ENCODE peak calls at places on chromosomes 12 and 14, in ten cellular contexts. One of them, this sample, is unnamed.

GRCh38 chr12:98714426-98714825 is 69.3 kb downstream of the APAF1 start:
- DNase-seq in astrocyte: no peak
- DNase-seq in stimulated activated CD4-positive, alpha-beta T cell treated with anti-CD3 and anti-CD28 coated beads, Interleukin-12 subunit alpha, Interleukin-12 subunit beta, amount 100 ng/mL, for 48 hours: no peak
- DNase-seq in progenitor cell of endocrine pancreas: no peak
- DNase-seq in NCI-H1092: no peak
- DNase-seq in ACHN: no peak
- DNase-seq in IMR-90: no peak
- DNase-seq in GM23248: no peak
- DNase-seq in activated CD4-positive, alpha-beta T cell treated with anti-CD3 and anti-CD28 coated beads, Interleukin-2, amount 50 U/mL, for 4 hours: no peak
- DNase-seq in esophagus squamous epithelium: no peak
- DNase-seq in this sample: no peak

GRCh38 chr14:103729496-103730448 is 14.2 kb downstream of the ZFYVE21 start:
- DNase-seq in progenitor cell of endocrine pancreas: no peak
- DNase-seq in ACHN: no peak
- DNase-seq in esophagus squamous epithelium: no peak
- DNase-seq in GM23248: no peak
- DNase-seq in NCI-H1092: no peak
- DNase-seq in IMR-90: no peak
- DNase-seq in activated CD4-positive, alpha-beta T cell treated with anti-CD3 and anti-CD28 coated beads, Interleukin-2, amount 50 U/mL, for 4 hours: no peak
- DNase-seq in stimulated activated CD4-positive, alpha-beta T cell treated with anti-CD3 and anti-CD28 coated beads, Interleukin-12 subunit alpha, Interleukin-12 subunit beta, amount 100 ng/mL, for 48 hours: no peak
- DNase-seq in astrocyte: no peak
- DNase-seq in this sample: no peak

GRCh38 chr12:130977759-130978127 is 24.0 kb downstream of the ADGRD1 start:
- DNase-seq in ACHN: no peak
- DNase-seq in activated CD4-positive, alpha-beta T cell treated with anti-CD3 and anti-CD28 coated beads, Interleukin-2, amount 50 U/mL, for 4 hours: no peak
- DNase-seq in IMR-90: no peak
- DNase-seq in NCI-H1092: no peak
- DNase-seq in progenitor cell of endocrine pancreas: no peak
- DNase-seq in astrocyte: no peak
- DNase-seq in stimulated activated CD4-positive, alpha-beta T cell treated with anti-CD3 and anti-CD28 coated beads, Interleukin-12 subunit alpha, Interleukin-12 subunit beta, amount 100 ng/mL, for 48 hours: no peak
- DNase-seq in GM23248: no peak
- DNase-seq in esophagus squamous epithelium: no peak
- DNase-seq in this sample: no peak

GRCh38 chr12:52847335-52848102 is 1.3 kb downstream of the KRT78 start:
- DNase-seq in GM23248: peak
- DNase-seq in activated CD4-positive, alpha-beta T cell treated with anti-CD3 and anti-CD28 coated beads, Interleukin-2, amount 50 U/mL, for 4 hours: no peak
- DNase-seq in NCI-H1092: no peak
- DNase-seq in astrocyte: peak
- DNase-seq in ACHN: peak
- DNase-seq in IMR-90: no peak
- DNase-seq in progenitor cell of endocrine pancreas: no peak
- DNase-seq in esophagus squamous epithelium: no peak
- DNase-seq in stimulated activated CD4-positive, alpha-beta T cell treated with anti-CD3 and anti-CD28 coated beads, Interleukin-12 subunit alpha, Interleukin-12 subunit beta, amount 100 ng/mL, for 48 hours: no peak
- DNase-seq in this sample: peak

GRCh38 chr14:75428230-75429104 is 645 bp downstream of the JDP2 start:
- DNase-seq in ACHN: peak
- DNase-seq in NCI-H1092: no peak
- DNase-seq in esophagus squamous epithelium: no peak
- DNase-seq in GM23248: peak
- DNase-seq in activated CD4-positive, alpha-beta T cell treated with anti-CD3 and anti-CD28 coated beads, Interleukin-2, amount 50 U/mL, for 4 hours: no peak
- DNase-seq in progenitor cell of endocrine pancreas: no peak
- DNase-seq in IMR-90: no peak
- DNase-seq in stimulated activated CD4-positive, alpha-beta T cell treated with anti-CD3 and anti-CD28 coated beads, Interleukin-12 subunit alpha, Interleukin-12 subunit beta, amount 100 ng/mL, for 48 hours: no peak
- DNase-seq in astrocyte: no peak
- DNase-seq in this sample: peak

GRCh38 chr14:52348796-52349195 is 34.7 kb downstream of the PTGER2 start:
- DNase-seq in astrocyte: peak
- DNase-seq in IMR-90: peak
- DNase-seq in esophagus squamous epithelium: no peak
- DNase-seq in stimulated activated CD4-positive, alpha-beta T cell treated with anti-CD3 and anti-CD28 coated beads, Interleukin-12 subunit alpha, Interleukin-12 subunit beta, amount 100 ng/mL, for 48 hours: no peak
- DNase-seq in GM23248: peak
- DNase-seq in progenitor cell of endocrine pancreas: no peak
- DNase-seq in ACHN: no peak
- DNase-seq in activated CD4-positive, alpha-beta T cell treated with anti-CD3 and anti-CD28 coated beads, Interleukin-2, amount 50 U/mL, for 4 hours: no peak
- DNase-seq in NCI-H1092: no peak
- DNase-seq in this sample: peak

GRCh38 chr14:77979171-77979570 is 179.3 kb downstream of the ADCK1 start:
- DNase-seq in GM23248: no peak
- DNase-seq in progenitor cell of endocrine pancreas: no peak
- DNase-seq in NCI-H1092: no peak
- DNase-seq in stimulated activated CD4-positive, alpha-beta T cell treated with anti-CD3 and anti-CD28 coated beads, Interleukin-12 subunit alpha, Interleukin-12 subunit beta, amount 100 ng/mL, for 48 hours: no peak
- DNase-seq in esophagus squamous epithelium: no peak
- DNase-seq in astrocyte: no peak
- DNase-seq in ACHN: no peak
- DNase-seq in activated CD4-positive, alpha-beta T cell treated with anti-CD3 and anti-CD28 coated beads, Interleukin-2, amount 50 U/mL, for 4 hours: no peak
- DNase-seq in IMR-90: no peak
- DNase-seq in this sample: no peak

GRCh38 chr14:29453045-29453444 is 474.6 kb downstream of the PRKD1 start:
- DNase-seq in progenitor cell of endocrine pancreas: no peak
- DNase-seq in NCI-H1092: no peak
- DNase-seq in IMR-90: no peak
- DNase-seq in astrocyte: no peak
- DNase-seq in activated CD4-positive, alpha-beta T cell treated with anti-CD3 and anti-CD28 coated beads, Interleukin-2, amount 50 U/mL, for 4 hours: no peak
- DNase-seq in GM23248: no peak
- DNase-seq in stimulated activated CD4-positive, alpha-beta T cell treated with anti-CD3 and anti-CD28 coated beads, Interleukin-12 subunit alpha, Interleukin-12 subunit beta, amount 100 ng/mL, for 48 hours: no peak
- DNase-seq in ACHN: no peak
- DNase-seq in esophagus squamous epithelium: no peak
- DNase-seq in this sample: no peak

GRCh38 chr14:34665785-34666425 is 36.0 kb upstream of the SNX6 start:
- DNase-seq in esophagus squamous epithelium: no peak
- DNase-seq in GM23248: peak
- DNase-seq in astrocyte: peak
- DNase-seq in IMR-90: peak
- DNase-seq in activated CD4-positive, alpha-beta T cell treated with anti-CD3 and anti-CD28 coated beads, Interleukin-2, amount 50 U/mL, for 4 hours: no peak
- DNase-seq in ACHN: peak
- DNase-seq in NCI-H1092: no peak
- DNase-seq in progenitor cell of endocrine pancreas: no peak
- DNase-seq in stimulated activated CD4-positive, alpha-beta T cell treated with anti-CD3 and anti-CD28 coated beads, Interleukin-12 subunit alpha, Interleukin-12 subunit beta, amount 100 ng/mL, for 48 hours: no peak
- DNase-seq in this sample: peak

GRCh38 chr12:103705927-103706326 is 118.9 kb downstream of the STAB2 start:
- DNase-seq in IMR-90: no peak
- DNase-seq in GM23248: no peak
- DNase-seq in esophagus squamous epithelium: no peak
- DNase-seq in astrocyte: no peak
- DNase-seq in ACHN: peak
- DNase-seq in progenitor cell of endocrine pancreas: no peak
- DNase-seq in stimulated activated CD4-positive, alpha-beta T cell treated with anti-CD3 and anti-CD28 coated beads, Interleukin-12 subunit alpha, Interleukin-12 subunit beta, amount 100 ng/mL, for 48 hours: no peak
- DNase-seq in activated CD4-positive, alpha-beta T cell treated with anti-CD3 and anti-CD28 coated beads, Interleukin-2, amount 50 U/mL, for 4 hours: no peak
- DNase-seq in NCI-H1092: no peak
- DNase-seq in this sample: no peak

GRCh38 chr14:104419865-104420458 is 159.6 kb upstream of the C14orf180 start:
- DNase-seq in astrocyte: no peak
- DNase-seq in GM23248: no peak
- DNase-seq in activated CD4-positive, alpha-beta T cell treated with anti-CD3 and anti-CD28 coated beads, Interleukin-2, amount 50 U/mL, for 4 hours: no peak
- DNase-seq in NCI-H1092: no peak
- DNase-seq in progenitor cell of endocrine pancreas: no peak
- DNase-seq in stimulated activated CD4-positive, alpha-beta T cell treated with anti-CD3 and anti-CD28 coated beads, Interleukin-12 subunit alpha, Interleukin-12 subunit beta, amount 100 ng/mL, for 48 hours: no peak
- DNase-seq in IMR-90: no peak
- DNase-seq in esophagus squamous epithelium: no peak
- DNase-seq in ACHN: no peak
- DNase-seq in this sample: no peak

GRCh38 chr12:66035289-66035961 is 95.1 kb downstream of the LLPH start:
- DNase-seq in activated CD4-positive, alpha-beta T cell treated with anti-CD3 and anti-CD28 coated beads, Interleukin-2, amount 50 U/mL, for 4 hours: no peak
- DNase-seq in astrocyte: peak
- DNase-seq in stimulated activated CD4-positive, alpha-beta T cell treated with anti-CD3 and anti-CD28 coated beads, Interleukin-12 subunit alpha, Interleukin-12 subunit beta, amount 100 ng/mL, for 48 hours: no peak
- DNase-seq in esophagus squamous epithelium: no peak
- DNase-seq in GM23248: peak
- DNase-seq in IMR-90: peak
- DNase-seq in progenitor cell of endocrine pancreas: no peak
- DNase-seq in NCI-H1092: no peak
- DNase-seq in ACHN: peak
- DNase-seq in this sample: peak

GRCh38 chr14:74083161-74083560 is 1.1 kb downstream of the ALDH6A1 start:
- DNase-seq in esophagus squamous epithelium: no peak
- DNase-seq in NCI-H1092: no peak
- DNase-seq in ACHN: no peak
- DNase-seq in IMR-90: peak
- DNase-seq in GM23248: peak
- DNase-seq in activated CD4-positive, alpha-beta T cell treated with anti-CD3 and anti-CD28 coated beads, Interleukin-2, amount 50 U/mL, for 4 hours: no peak
- DNase-seq in astrocyte: no peak
- DNase-seq in progenitor cell of endocrine pancreas: no peak
- DNase-seq in stimulated activated CD4-positive, alpha-beta T cell treated with anti-CD3 and anti-CD28 coated beads, Interleukin-12 subunit alpha, Interleukin-12 subunit beta, amount 100 ng/mL, for 48 hours: no peak
- DNase-seq in this sample: peak

GRCh38 chr12:40832668-40833067 is 140.4 kb downstream of the CNTN1 start:
- DNase-seq in stimulated activated CD4-positive, alpha-beta T cell treated with anti-CD3 and anti-CD28 coated beads, Interleukin-12 subunit alpha, Interleukin-12 subunit beta, amount 100 ng/mL, for 48 hours: no peak
- DNase-seq in activated CD4-positive, alpha-beta T cell treated with anti-CD3 and anti-CD28 coated beads, Interleukin-2, amount 50 U/mL, for 4 hours: no peak
- DNase-seq in IMR-90: no peak
- DNase-seq in ACHN: no peak
- DNase-seq in GM23248: no peak
- DNase-seq in esophagus squamous epithelium: no peak
- DNase-seq in astrocyte: no peak
- DNase-seq in NCI-H1092: no peak
- DNase-seq in progenitor cell of endocrine pancreas: no peak
- DNase-seq in this sample: no peak

GRCh38 chr12:26153421-26154154 is 28.8 kb upstream of the BHLHE41 start:
- DNase-seq in astrocyte: peak
- DNase-seq in progenitor cell of endocrine pancreas: no peak
- DNase-seq in NCI-H1092: no peak
- DNase-seq in GM23248: peak
- DNase-seq in IMR-90: peak
- DNase-seq in stimulated activated CD4-positive, alpha-beta T cell treated with anti-CD3 and anti-CD28 coated beads, Interleukin-12 subunit alpha, Interleukin-12 subunit beta, amount 100 ng/mL, for 48 hours: no peak
- DNase-seq in ACHN: peak
- DNase-seq in esophagus squamous epithelium: no peak
- DNase-seq in activated CD4-positive, alpha-beta T cell treated with anti-CD3 and anti-CD28 coated beads, Interleukin-2, amount 50 U/mL, for 4 hours: no peak
- DNase-seq in this sample: peak

GRCh38 chr12:86194721-86195120 is 61.5 kb downstream of the MGAT4C start:
- DNase-seq in progenitor cell of endocrine pancreas: no peak
- DNase-seq in ACHN: no peak
- DNase-seq in NCI-H1092: peak
- DNase-seq in activated CD4-positive, alpha-beta T cell treated with anti-CD3 and anti-CD28 coated beads, Interleukin-2, amount 50 U/mL, for 4 hours: no peak
- DNase-seq in IMR-90: no peak
- DNase-seq in esophagus squamous epithelium: no peak
- DNase-seq in astrocyte: no peak
- DNase-seq in stimulated activated CD4-positive, alpha-beta T cell treated with anti-CD3 and anti-CD28 coated beads, Interleukin-12 subunit alpha, Interleukin-12 subunit beta, amount 100 ng/mL, for 48 hours: no peak
- DNase-seq in GM23248: no peak
- DNase-seq in this sample: no peak

This sample was measured in iris pigment epithelial cell.